ENCODE peak calls at places on chromosomes 5 and 9, in nine cellular contexts. R is sigmoid colon, B is Peyer's patch, O is endothelial cell, T is mesothelial cell of epicardium, Y is GM12864, N is ascending aorta, Z is natural killer cell, P is type B pancreatic cell. C is an unnamed sample.

GRCh38 chr5:83475540-83476469 is 4.3 kb downstream of the VCAN start:
- DNase-seq in O (no peak), N (no peak), Z (no peak), R (no peak), B (no peak), P (no peak), Y (no peak), T (no peak), C (no peak)

GRCh38 chr9:77981332-77981731 is 50.3 kb downstream of the GNAQ start:
- DNase-seq in R (no peak), O (no peak), Y (no peak), N (no peak), T (no peak), P (no peak), Z (no peak), B (no peak), C (no peak)

GRCh38 chr9:124617477-124618141 is 110.4 kb upstream of the NR5A1 start:
- DNase-seq in T (peak), B (peak), Y (peak), R (peak), Z (peak), P (peak), N (peak), O (peak), C (peak)

GRCh38 chr5:157282150-157282549 is 16.2 kb downstream of the CYFIP2 start:
- DNase-seq in O (no peak), N (no peak), P (no peak), B (no peak), Y (no peak), R (no peak), T (no peak), Z (no peak), C (no peak)

GRCh38 chr5:83714780-83715179 is 5.9 kb downstream of the HAPLN1 start:
- DNase-seq in T (no peak), P (no peak), Z (no peak), N (no peak), O (no peak), R (no peak), B (no peak), Y (no peak), C (no peak)

GRCh38 chr5:171521219-171521633 is 101.8 kb downstream of the FGF18 start:
- DNase-seq in R (no peak), N (peak), O (no peak), P (no peak), Z (no peak), Y (no peak), B (no peak), T (no peak), C (no peak)

GRCh38 chr5:142353093-142353472 is 28.3 kb upstream of the SPRY4 start:
- DNase-seq in B (no peak), Y (no peak), T (no peak), R (peak), O (no peak), P (no peak), Z (no peak), N (no peak), C (no peak)

GRCh38 chr5:151244210-151244609 is 8.8 kb upstream of the GM2A start:
- DNase-seq in Z (no peak), R (no peak), T (no peak), P (no peak), B (no peak), O (no peak), N (no peak), Y (no peak), C (no peak)

GRCh38 chr9:136419092-136419420 is 8.6 kb downstream of the PMPCA start:
- DNase-seq in B (no peak), R (no peak), Z (no peak), N (no peak), P (no peak), T (no peak), O (no peak), Y (no peak), C (no peak)

GRCh38 chr9:113154471-113154870 is 3.7 kb downstream of the SLC31A2 start:
- DNase-seq in R (peak), N (no peak), Z (no peak), B (no peak), T (no peak), P (no peak), O (no peak), Y (no peak), C (no peak)

GRCh38 chr5:34998058-34998789 is 49.5 kb downstream of the AGXT2 start:
- DNase-seq in B (no peak), Z (no peak), T (no peak), P (no peak), R (no peak), Y (no peak), N (no peak), O (no peak), C (no peak)

GRCh38 chr5:150946351-150946905 is 41.6 kb upstream of the ZNF300 start:
- DNase-seq in N (peak), R (peak), B (no peak), O (no peak), Z (no peak), P (no peak), Y (no peak), T (no peak), C (no peak)

GRCh38 chr5:142192799-142193428 is 84.3 kb downstream of the NDFIP1 start:
- DNase-seq in T (no peak), O (no peak), B (no peak), P (no peak), N (peak), Y (no peak), R (no peak), Z (no peak), C (no peak)

GRCh38 chr5:118301696-118302095 is 686.7 kb downstream of the DTWD2 start:
- DNase-seq in N (no peak), O (no peak), T (no peak), R (no peak), Y (no peak), P (no peak), B (no peak), Z (no peak), C (no peak)

GRCh38 chr5:81719743-81720142 is 31.2 kb downstream of the SSBP2 start:
- DNase-seq in P (no peak), Z (no peak), O (no peak), Y (no peak), R (no peak), B (no peak), T (no peak), N (no peak), C (no peak)

GRCh38 chr5:73902327-73903051 is 276.5 kb downstream of the ARHGEF28 start:
- DNase-seq in N (no peak), R (no peak), Z (no peak), T (no peak), O (peak), P (no peak), B (no peak), Y (peak), C (no peak)

GRCh38 chr5:132253008-132253441 is 4.5 kb upstream of the PDLIM4 start:
- DNase-seq in R (peak), P (no peak), T (no peak), B (no peak), N (peak), O (no peak), Y (no peak), Z (no peak), C (no peak)

GRCh38 chr5:102628449-102629175 is 126.5 kb upstream of the PAM start:
- DNase-seq in P (no peak), T (no peak), R (no peak), Y (no peak), Z (no peak), N (peak), O (no peak), B (no peak), C (no peak)

GRCh38 chr5:73122875-73123810 is 2.8 kb downstream of the TMEM171 start:
- DNase-seq in B (no peak), T (no peak), R (no peak), N (no peak), Z (no peak), P (no peak), Y (no peak), O (no peak), C (no peak)

GRCh38 chr5:91146905-91147600 is 236.1 kb downstream of the ARRDC3 start:
- DNase-seq in R (no peak), Z (no peak), Y (no peak), B (no peak), O (no peak), T (no peak), N (no peak), P (no peak), C (no peak)

GRCh38 chr5:147576646-147577535 is 67.0 kb upstream of the DPYSL3 start:
- DNase-seq in O (peak), Y (no peak), Z (no peak), B (no peak), N (no peak), R (peak), T (peak), P (no peak), C (peak)

GRCh38 chr9:131276107-131276888 is at the start of gene FAM78A:
- DNase-seq in N (peak), P (no peak), O (peak), B (peak), T (no peak), Z (peak), R (no peak), Y (no peak), C (no peak)

GRCh38 chr9:138112090-138112748 is 234.6 kb downstream of the CACNA1B start:
- DNase-seq in Z (no peak), N (peak), T (no peak), P (peak), B (peak), R (no peak), Y (no peak), O (no peak), C (no peak)

GRCh38 chr5:41817625-41818301 is 52.5 kb downstream of the OXCT1 start:
- DNase-seq in N (no peak), B (no peak), R (no peak), O (no peak), P (no peak), Z (no peak), Y (no peak), T (no peak), C (no peak)

GRCh38 chr9:13351768-13352386 is 72.4 kb upstream of the MPDZ start:
- DNase-seq in T (no peak), Y (no peak), R (no peak), N (no peak), P (no peak), O (peak), B (no peak), Z (no peak), C (no peak)

GRCh38 chr5:127957183-127957582 is 126.4 kb upstream of the SLC12A2 start:
- DNase-seq in P (no peak), Y (no peak), R (peak), T (no peak), B (no peak), Z (no peak), O (no peak), N (no peak), C (no peak)

GRCh38 chr5:175384724-175385552 is 59.0 kb downstream of the DRD1 start:
- DNase-seq in B (no peak), P (no peak), O (no peak), N (no peak), T (no peak), R (no peak), Y (no peak), Z (no peak), C (no peak)

GRCh38 chr5:14834584-14835540 is 36.7 kb downstream of the ANKH start:
- DNase-seq in O (no peak), Y (no peak), R (no peak), P (no peak), B (no peak), N (no peak), Z (no peak), T (no peak), C (no peak)

GRCh38 chr5:6365977-6366590 is 12.3 kb downstream of the MED10 start:
- DNase-seq in R (no peak), Y (no peak), N (peak), B (no peak), O (no peak), P (peak), Z (no peak), T (no peak), C (no peak)

GRCh38 chr9:114837923-114838322 is 32.1 kb upstream of the TNFSF15 start:
- DNase-seq in Y (no peak), T (no peak), Z (no peak), O (no peak), N (no peak), R (no peak), P (no peak), B (no peak), C (no peak)

GRCh38 chr9:99826579-99826978 is 4.9 kb downstream of the NR4A3 start:
- DNase-seq in Y (no peak), B (no peak), P (no peak), T (no peak), Z (no peak), O (no peak), N (no peak), R (no peak), C (no peak)

GRCh38 chr5:644971-645370 is 32.8 kb downstream of the CEP72 start:
- DNase-seq in N (no peak), Z (no peak), O (no peak), R (peak), B (no peak), T (no peak), P (no peak), Y (no peak), C (no peak)

GRCh38 chr9:115943591-115944165 is 209.9 kb upstream of the PAPPA start:
- DNase-seq in O (no peak), N (no peak), R (no peak), P (no peak), T (no peak), Y (no peak), Z (no peak), B (no peak), C (no peak)

GRCh38 chr5:74949976-74950375 is 83.8 kb upstream of the FAM169A start:
- DNase-seq in Z (no peak), O (no peak), R (no peak), T (no peak), Y (no peak), P (no peak), N (no peak), B (no peak), C (no peak)

GRCh38 chr9:27473135-27473534 is 51.0 kb upstream of the IFNK start:
- DNase-seq in T (no peak), P (no peak), R (peak), B (no peak), N (peak), Y (no peak), O (no peak), Z (no peak), C (no peak)

GRCh38 chr9:70420267-70421019 is 6.0 kb upstream of the KLF9 start:
- DNase-seq in R (peak), T (peak), Y (no peak), N (peak), P (peak), Z (peak), O (peak), B (peak), C (peak)

GRCh38 chr9:123753669-123754307 is 176.1 kb downstream of the DENND1A start:
- DNase-seq in T (no peak), O (no peak), R (no peak), B (no peak), Z (no peak), N (no peak), Y (no peak), P (no peak), C (no peak)

GRCh38 chr9:18365651-18366050 is 108.3 kb upstream of the ADAMTSL1 start:
- DNase-seq in R (no peak), T (no peak), B (no peak), P (no peak), N (no peak), Z (no peak), O (no peak), Y (no peak), C (no peak)

GRCh38 chr9:125074976-125075375 is 68.4 kb downstream of the SCAI start:
- DNase-seq in B (no peak), Z (no peak), N (no peak), Y (no peak), P (no peak), O (no peak), R (no peak), T (no peak), C (no peak)

DNA sequence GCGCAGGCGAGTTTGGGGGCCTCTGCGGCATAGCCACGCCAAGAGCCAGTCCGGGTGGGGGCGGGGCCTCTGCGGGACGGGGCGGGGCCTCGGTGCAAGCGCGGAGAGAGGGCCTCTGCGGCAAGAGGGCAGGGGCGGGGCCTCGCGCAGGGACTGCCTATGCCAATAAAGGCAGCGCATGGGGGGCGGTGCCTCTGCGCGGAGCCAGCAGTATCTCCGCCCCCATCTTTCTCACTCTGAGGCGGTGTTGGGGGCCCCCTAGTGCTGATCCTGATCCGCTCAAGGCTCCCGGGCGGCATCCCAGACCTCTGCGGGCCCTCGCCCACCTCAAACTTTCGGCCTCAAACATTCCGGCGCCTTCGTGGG is 9.2 kb upstream of the GPRIN1 start:
- DNase-seq in P (peak), T (no peak), N (no peak), O (peak), Y (peak), Z (peak), R (no peak), B (peak), C (peak)
- TF ChIP-seq CTCF in P (peak), T (no peak), N (no peak), O (no peak), Y (peak), Z (no peak), R (no peak), B (no peak), C (peak)

GRCh38 chr5:176387384-176387925 is 943 bp downstream of the NOP16 start:
- DNase-seq in O (no peak), Y (no peak), Z (no peak), P (no peak), B (no peak), N (no peak), T (no peak), R (no peak), C (no peak)
- TF ChIP-seq CTCF in O (no peak), Y (no peak), Z (no peak), P (no peak), B (no peak), N (no peak), T (no peak), R (no peak), C (no peak)

GRCh38 chr9:304106-304505 is 89.4 kb downstream of the DOCK8 start:
- DNase-seq in O (no peak), P (no peak), B (no peak), T (no peak), Y (no peak), Z (no peak), R (no peak), N (no peak), C (no peak)

GRCh38 chr9:303502-303901 is 88.8 kb downstream of the DOCK8 start:
- DNase-seq in T (no peak), P (no peak), Z (no peak), N (no peak), R (no peak), O (no peak), B (no peak), Y (no peak), C (no peak)

GRCh38 chr9:304519-305185 is 90.0 kb downstream of the DOCK8 start:
- DNase-seq in N (no peak), T (no peak), B (no peak), R (no peak), P (no peak), O (peak), Z (no peak), Y (no peak), C (no peak)

GRCh38 chr9:311837-312236 is 97.2 kb downstream of the DOCK8 start:
- DNase-seq in P (no peak), R (no peak), O (no peak), N (no peak), Y (no peak), B (no peak), T (no peak), Z (no peak), C (no peak)

GRCh38 chr9:306907-307306 is 92.2 kb downstream of the DOCK8 start:
- DNase-seq in Y (no peak), T (no peak), R (no peak), P (no peak), Z (no peak), N (no peak), O (peak), B (no peak), C (no peak)
- TF ChIP-seq CTCF in Y (peak), T (no peak), R (no peak), P (no peak), Z (peak), N (peak), O (no peak), B (no peak), C (no peak)

GRCh38 chr5:77064040-77064439 is 23.0 kb downstream of the ZBED3 start:
- DNase-seq in R (no peak), Z (no peak), Y (no peak), P (no peak), O (no peak), N (no peak), B (no peak), T (no peak), C (no peak)
- TF ChIP-seq CTCF in R (no peak), Z (no peak), Y (peak), P (no peak), O (no peak), N (no peak), B (no peak), T (no peak), C (peak)

GRCh38 chr5:93092349-93093105 is 488.5 kb downstream of the NR2F1-AS1 start:
- DNase-seq in T (no peak), N (no peak), R (no peak), Z (no peak), Y (no peak), B (no peak), O (no peak), P (no peak), C (no peak)
- TF ChIP-seq CTCF in T (no peak), N (no peak), R (no peak), Z (no peak), Y (no peak), B (no peak), O (no peak), P (no peak), C (no peak)

GRCh38 chr9:36911037-36911436 is 123.0 kb downstream of the PAX5 start:
- DNase-seq in R (peak), Y (no peak), Z (no peak), P (no peak), B (no peak), N (no peak), T (no peak), O (no peak), C (no peak)
- TF ChIP-seq CTCF in R (no peak), Y (peak), Z (no peak), P (peak), B (no peak), N (no peak), T (peak), O (no peak), C (no peak)

GRCh38 chr5:37448941-37449340 is 69.8 kb downstream of the WDR70 start:
- DNase-seq in N (no peak), Z (no peak), Y (no peak), R (no peak), T (no peak), O (no peak), P (no peak), B (no peak), C (no peak)
- TF ChIP-seq CTCF in N (no peak), Z (no peak), Y (no peak), R (no peak), T (no peak), O (no peak), P (no peak), B (no peak), C (no peak)

C was measured in progenitor cell of endocrine pancreas.